ENCODE peak calls at places on chromosomes 3 and 15, in seven cellular contexts. S is breast epithelium, L is tibial nerve, B is heart left ventricle, E is esophagus squamous epithelium, K is endothelial cell of umbilical vein, U is IMR-90. M is an unnamed sample.
A peak's percentile ranks its signal among the peaks of the same experiment; 100 is the strongest.

GRCh38 chr15:57253082-57253481 is 123.2 kb upstream of the CGNL1 start:
- DNase-seq in S (no peak), L (no peak), B (no peak), E (no peak), K (no peak), U (no peak), M (no peak)

GRCh38 chr3:38170722-38171121 is 5.4 kb downstream of the OXSR1 start:
- DNase-seq in S (no peak), L (no peak), B (no peak), E (no peak), K (no peak), U (no peak), M (no peak)

GRCh38 chr3:108004647-108005046 is 86.2 kb downstream of the CD47 start:
- DNase-seq in S (no peak), L (no peak), B (no peak), E (no peak), K (no peak), U (no peak), M (no peak)

GRCh38 chr3:48607519-48607918 is 1.9 kb downstream of the UQCRC1 start:
- DNase-seq in S (no peak), L (no peak), B (no peak), E (no peak), K (no peak), U (no peak), M (no peak)

GRCh38 chr15:72199721-72200212 is 2.2 kb upstream of the GRAMD2A start:
- DNase-seq in S (peak; percentile 76), L (peak; percentile 63), B (peak; percentile 79), E (peak; percentile 16), K (peak; percentile 73), U (peak; percentile 71), M (peak; percentile 87)

GRCh38 chr3:9749333-9749662 is 454 bp upstream of the OGG1 start:
- DNase-seq in S (no peak), L (no peak), B (no peak), E (no peak), K (no peak), U (no peak), M (no peak)

GRCh38 chr15:24956131-24956838 is 1.5 kb downstream of the SNRPN start:
- DNase-seq in S (peak; percentile 68), L (no peak), B (peak; percentile 76), E (no peak), K (peak; percentile 71), U (peak; percentile 74), M (peak; percentile 75)

GRCh38 chr15:96234109-96234892 is 96.2 kb upstream of the NR2F2 start:
- DNase-seq in S (no peak), L (no peak), B (no peak), E (no peak), K (no peak), U (peak; percentile 51), M (no peak)

GRCh38 chr15:43251185-43251862 is 15.4 kb downstream of the TGM5 start:
- DNase-seq in S (no peak), L (no peak), B (no peak), E (no peak), K (no peak), U (no peak), M (no peak)

GRCh38 chr15:90840954-90841353 is 27.4 kb upstream of the FURIN start:
- DNase-seq in S (no peak), L (no peak), B (no peak), E (no peak), K (no peak), U (no peak), M (no peak)

GRCh38 chr3:24133942-24134341 is 188.9 kb downstream of the NR1D2 start:
- DNase-seq in S (no peak), L (no peak), B (no peak), E (no peak), K (no peak), U (no peak), M (peak; percentile 54)
- H3K27me3 ChIP-seq in S (no peaks in the 10 kb centered on the region), L (no peaks in the 10 kb centered on the region), B (no peaks in the 10 kb centered on the region), E (no peaks in the 10 kb centered on the region), K (no peaks in the 10 kb centered on the region), U (no peaks in the 10 kb centered on the region), M (no peaks in the 10 kb centered on the region)

DNA sequence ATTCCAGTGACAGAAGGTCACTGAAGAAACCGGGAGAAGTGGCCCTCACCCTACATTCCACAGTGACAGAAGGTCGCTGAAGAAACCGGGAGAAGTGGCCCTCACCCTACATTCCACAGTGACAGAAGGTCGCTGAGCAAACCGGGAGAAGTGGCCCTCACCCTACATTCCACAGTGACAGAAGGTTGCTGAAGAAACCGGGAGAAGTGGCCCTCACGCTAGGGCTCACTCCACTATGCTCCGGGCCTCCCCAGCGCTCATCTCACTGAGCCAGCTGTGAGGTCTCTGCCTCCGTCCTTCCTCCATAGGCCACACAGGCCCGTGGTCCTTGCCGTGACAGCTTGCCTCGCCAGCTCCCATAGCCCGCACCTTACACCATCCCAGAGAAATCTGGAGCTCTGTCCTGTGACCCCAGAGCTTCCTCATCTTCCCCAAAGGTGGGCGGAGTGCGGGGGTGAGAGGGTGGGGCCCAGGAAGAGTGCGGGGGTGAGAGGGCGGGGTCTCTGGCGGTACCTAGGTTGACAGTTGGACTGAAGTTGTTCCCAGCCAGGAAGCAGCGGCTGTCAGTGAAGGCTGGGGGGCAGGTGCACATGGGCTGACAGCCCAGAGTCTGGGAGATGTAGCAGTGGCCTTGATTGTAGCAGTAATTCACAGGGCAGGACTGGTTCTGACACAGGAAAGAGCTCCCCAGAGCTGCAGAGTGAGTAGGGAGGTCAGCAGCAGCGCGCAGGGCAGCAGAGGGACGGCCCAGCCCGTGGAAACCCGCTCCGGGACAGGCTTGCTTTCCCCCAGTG is 32.0 kb downstream of the MUC20 start:
- DNase-seq in S (no peak), L (no peak), B (no peak), E (no peak), K (no peak), U (no peak), M (no peak)
- TF ChIP-seq POLR2A in S (no peak), L (no peak), B (no peak), E (no peak), K (no peak), U (no peak), M (no peak)

GRCh38 chr15:94445529-94446160 is 214.3 kb downstream of the MCTP2 start:
- DNase-seq in S (no peak), L (no peak), B (no peak), E (no peak), K (no peak), U (no peak), M (no peak)
- H3K27me3 ChIP-seq in S (no peaks in the 10 kb centered on the region), L (no peaks in the 10 kb centered on the region), B (no peaks in the 10 kb centered on the region), E (no peaks in the 10 kb centered on the region), K (no peaks in the 10 kb centered on the region), U (no peaks in the 10 kb centered on the region), M (no peaks in the 10 kb centered on the region)

GRCh38 chr3:57596495-57597239 is 477 bp downstream of the ARF4 start:
- DNase-seq in S (peak; percentile 86), L (peak; percentile 58), B (peak; percentile 84), E (peak; percentile 13), K (peak; percentile 79), U (peak; percentile 91), M (peak; percentile 67)
- TF ChIP-seq POLR2A in S (no peak), L (no peak), B (no peak), E (no peak), K (no peak), U (no peak), M (peak; percentile 50)